ENCODE peak calls at places on chromosomes 5 and 9, in ten cellular contexts. E, P, X, A, W, H, B, M, R and G are unnamed samples.

GRCh38 chr5:173663810-173664526 is 47.5 kb upstream of the BOD1 start:
- DNase-seq in R (peak), A (no peak), B (peak), X (no peak), H (no peak), W (peak), P (no peak), M (no peak), E (no peak), G (no peak)

GRCh38 chr5:44665101-44665701 is 143.5 kb upstream of the MRPS30 start:
- DNase-seq in P (no peak), A (no peak), H (peak), W (no peak), E (no peak), M (no peak), B (no peak), X (no peak), R (peak), G (no peak)

GRCh38 chr5:137313526-137314175 is 185.5 kb downstream of the SPOCK1 start:
- DNase-seq in E (no peak), R (no peak), X (no peak), B (no peak), M (no peak), W (no peak), A (no peak), H (no peak), P (no peak), G (no peak)

GRCh38 chr9:81559197-81559596 is 130.2 kb downstream of the TLE1 start:
- DNase-seq in E (no peak), M (no peak), H (no peak), W (no peak), B (no peak), X (no peak), A (no peak), R (no peak), P (no peak), G (no peak)

GRCh38 chr9:125332527-125332926 is 70.9 kb downstream of the GAPVD1 start:
- DNase-seq in E (no peak), W (no peak), A (no peak), M (no peak), P (no peak), B (no peak), H (no peak), X (no peak), R (no peak), G (no peak)

GRCh38 chr5:143403607-143404415 is at the start of gene NR3C1:
- DNase-seq in M (peak), A (peak), X (peak), E (peak), B (peak), P (peak), W (peak), R (peak), H (peak), G (no peak)

GRCh38 chr5:15013654-15014463 is 142.3 kb upstream of the ANKH start:
- DNase-seq in A (no peak), H (no peak), W (peak), X (peak), P (no peak), B (no peak), M (no peak), R (no peak), E (peak), G (peak)

GRCh38 chr9:133119039-133119438 is 2.0 kb downstream of the RALGDS start:
- DNase-seq in H (no peak), W (peak), A (no peak), R (peak), X (no peak), M (peak), B (peak), P (no peak), E (no peak), G (no peak)

GRCh38 chr9:108609895-108610253 is 245.9 kb downstream of the ACTL7B start:
- DNase-seq in R (no peak), P (no peak), H (no peak), X (no peak), M (no peak), B (no peak), W (no peak), E (no peak), A (no peak), G (no peak)

GRCh38 chr9:103323699-103324098 is 328.6 kb downstream of the CYLC2 start:
- DNase-seq in X (no peak), H (no peak), R (no peak), B (no peak), P (no peak), M (no peak), W (no peak), A (no peak), E (no peak), G (no peak)

GRCh38 chr9:136996361-136997281 is at the start of gene CLIC3:
- DNase-seq in E (peak), W (no peak), M (peak), H (no peak), R (peak), A (no peak), X (peak), B (peak), P (peak), G (no peak)

GRCh38 chr9:121568101-121568460 is 68.4 kb upstream of the GGTA1 start:
- DNase-seq in M (no peak), B (peak), R (no peak), P (no peak), X (no peak), A (no peak), E (no peak), H (no peak), W (peak), G (no peak)

GRCh38 chr9:106878943-106879916 is 16.3 kb downstream of the ZNF462 start:
- DNase-seq in E (no peak), P (no peak), M (peak), X (no peak), W (peak), A (peak), H (peak), B (peak), R (peak), G (peak)

GRCh38 chr5:167899490-167899889 is 392.0 kb upstream of the WWC1 start:
- DNase-seq in B (no peak), W (no peak), E (no peak), A (no peak), H (no peak), P (no peak), M (no peak), R (no peak), X (no peak), G (peak)

GRCh38 chr9:89817186-89817960 is 212.6 kb downstream of the GADD45G start:
- DNase-seq in X (no peak), M (no peak), W (no peak), H (no peak), E (no peak), A (no peak), P (no peak), R (no peak), B (no peak), G (no peak)

GRCh38 chr9:114513952-114514267 is 8.6 kb upstream of the WHRN start:
- DNase-seq in W (no peak), A (no peak), P (no peak), H (no peak), E (no peak), R (no peak), B (no peak), M (no peak), X (no peak), G (no peak)

GRCh38 chr5:140555747-140556312 is 1.4 kb downstream of the SRA1 start:
- DNase-seq in A (no peak), P (no peak), R (no peak), B (no peak), M (no peak), H (no peak), E (no peak), W (no peak), X (no peak), G (no peak)

GRCh38 chr9:104606202-104606601 is 775 bp upstream of the OR13C2 start:
- DNase-seq in X (no peak), M (no peak), H (no peak), B (no peak), A (no peak), E (no peak), W (no peak), P (no peak), R (no peak), G (no peak)

GRCh38 chr9:104604801-104605200 is 626 bp downstream of the OR13C2 start:
- DNase-seq in H (no peak), E (no peak), P (no peak), W (no peak), X (no peak), R (no peak), A (no peak), B (no peak), M (no peak), G (no peak)

DNA sequence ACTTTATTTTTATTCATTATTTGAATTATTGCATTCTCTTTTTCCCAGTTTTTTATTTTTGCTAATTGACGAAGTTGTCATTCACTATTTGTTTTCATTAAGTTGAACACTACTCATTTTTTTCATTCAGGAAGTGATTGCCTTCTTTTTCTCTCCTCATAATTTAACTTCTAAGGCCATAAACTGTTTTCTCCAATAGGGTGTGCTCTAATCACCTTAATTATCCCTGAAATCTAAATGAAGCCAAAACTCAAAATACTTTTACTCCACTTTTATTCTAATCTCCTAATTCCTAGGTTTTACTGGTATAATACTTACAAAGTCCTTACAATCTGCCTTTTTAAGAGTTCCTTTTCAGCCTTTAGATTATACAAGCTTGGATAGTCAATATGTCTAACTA is 2.9 kb upstream of the OR13C2 start:
- DNase-seq in B (no peak), W (no peak), P (no peak), X (no peak), R (no peak), A (no peak), H (no peak), E (no peak), M (no peak), G (no peak)
- TF ChIP-seq CTCF in B (no peak), W (no peak), P (no peak), X (peak), R (no peak), A (no peak), H (no peak), E (no peak), M (no peak), G (no peak)

GRCh38 chr5:75574791-75575190 is 36.5 kb upstream of the ANKDD1B start:
- DNase-seq in X (no peak), R (no peak), M (no peak), A (no peak), H (no peak), B (no peak), W (no peak), P (no peak), E (no peak), G (no peak)
- H3K4me3 ChIP-seq in X (no peak), R (no peak), M (no peak), A (no peak), H (no peak), B (no peak), W (no peak), P (no peak), E (no peak), G (no peak)

DNA sequence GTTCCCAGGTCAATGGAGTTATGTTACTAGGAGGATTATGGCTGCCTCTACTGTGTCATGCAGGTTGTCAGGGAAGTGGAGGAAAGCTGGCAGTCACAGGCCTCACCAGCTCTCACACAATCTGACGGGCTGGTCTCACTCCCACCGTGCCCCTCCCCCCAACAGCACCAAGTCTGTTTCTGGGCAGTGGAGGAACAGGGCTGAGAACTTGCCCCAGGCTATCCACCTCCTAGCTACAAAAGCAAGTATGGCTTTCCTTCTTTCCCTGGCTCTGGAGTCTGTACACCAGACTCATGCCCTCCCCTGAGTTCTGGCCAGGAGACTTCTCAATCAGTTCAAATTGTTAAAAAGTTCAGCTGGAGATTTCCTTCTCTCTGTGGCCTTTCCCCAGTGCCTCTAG is 25.7 kb upstream of the RIOK2 start:
- DNase-seq in E (no peak), H (no peak), X (no peak), R (peak), M (no peak), W (no peak), A (no peak), B (no peak), P (no peak), G (no peak)
- TF ChIP-seq CTCF in E (no peak), H (no peak), X (no peak), R (no peak), M (no peak), W (no peak), A (no peak), B (no peak), P (no peak), G (no peak)

GRCh38 chr5:148653271-148653839 is 972 bp downstream of the HTR4 start:
- DNase-seq in H (no peak), P (no peak), A (no peak), R (no peak), E (no peak), X (no peak), W (no peak), M (no peak), B (no peak), G (no peak)
- H3K4me3 ChIP-seq in H (no peak), P (no peak), A (peak), R (no peak), E (no peak), X (no peak), W (no peak), M (no peak), B (no peak), G (no peak)

DNA sequence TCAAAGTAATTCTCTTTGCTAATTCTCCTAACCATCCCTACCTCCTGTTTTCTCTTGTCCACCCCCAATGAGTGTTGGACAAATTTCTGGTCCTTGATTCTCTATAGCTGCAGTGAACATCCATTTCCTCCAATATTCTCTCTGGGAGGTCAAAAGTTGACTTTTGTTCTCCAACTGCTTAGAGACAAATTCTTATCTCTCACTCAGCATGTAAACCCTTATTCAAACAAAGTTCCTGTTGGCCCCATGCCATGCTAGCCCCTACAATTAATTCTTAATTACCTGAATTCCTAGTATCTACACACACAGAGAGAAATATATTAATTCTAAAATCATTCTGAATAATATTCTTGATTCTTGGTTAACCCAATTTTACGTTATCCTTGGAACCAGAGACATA is 472.9 kb upstream of the ACTBL2 start:
- DNase-seq in M (no peak), P (no peak), A (no peak), E (no peak), X (no peak), W (no peak), B (no peak), R (no peak), H (no peak), G (no peak)
- TF ChIP-seq CTCF in M (no peak), P (no peak), A (no peak), E (no peak), X (no peak), W (no peak), B (no peak), R (no peak), H (no peak), G (no peak)